ENCODE peak calls at places on chromosomes 16 and 17, in four cellular contexts. W is activated CD4-positive, alpha-beta T cell treated with anti-CD3 and anti-CD28 coated beads for 24 hours; J is NCI-H1105; N is sciatic nerve. O is an unnamed sample.

GRCh38 chr17:44610331-44610730 is 45.9 kb upstream of the MEIOC start:
- DNase-seq in W (no peak), J (no peak), N (no peak), O (no peak)

GRCh38 chr16:54546481-54546880 is 259.9 kb upstream of the IRX3 start:
- DNase-seq in W (no peak), J (no peak), N (no peak), O (no peak)

GRCh38 chr17:74972973-74973328 is 392 bp upstream of the HID1 start:
- DNase-seq in W (no peak), J (no peak), N (no peak), O (no peak)

GRCh38 chr17:80891096-80892018 is 100.3 kb upstream of the CHMP6 start:
- DNase-seq in W (peak; percentile 68), J (no peak), N (no peak), O (peak; percentile 20)

GRCh38 chr16:55476625-55477533 is 2.1 kb upstream of the MMP2 start:
- DNase-seq in W (no peak), J (no peak), N (peak; percentile 77), O (no peak)

GRCh38 chr16:70695351-70696070 is 9.7 kb upstream of the MTSS2 start:
- DNase-seq in W (no peak), J (no peak), N (no peak), O (peak; percentile 59)

GRCh38 chr17:42679492-42680330 is 1.9 kb downstream of the CCR10 start:
- DNase-seq in W (peak; percentile 37), J (peak; percentile 70), N (peak; percentile 82), O (peak; percentile 78)

GRCh38 chr17:65514541-65514940 is 46.9 kb downstream of the AXIN2 start:
- DNase-seq in W (no peak), J (no peak), N (no peak), O (no peak)